ENCODE peak calls at places on chromosomes 3 and 15, in ten cellular contexts. One of them, this sample, is unnamed.

GRCh38 chr15:95653361-95653805 is 677.1 kb upstream of the NR2F2 start:
- DNase-seq in naive thymus-derived CD4-positive, alpha-beta T cell: no peak
- DNase-seq in CD8-positive, alpha-beta T cell: no peak
- DNase-seq in GM18507: no peak
- DNase-seq in NCI-H1092: no peak
- DNase-seq in ELF-1: no peak
- DNase-seq in B cell: no peak
- DNase-seq in fibroblast of pulmonary artery: no peak
- DNase-seq in activated naive CD4-positive, alpha-beta T cell: no peak
- DNase-seq in stomach: no peak
- DNase-seq in this sample: no peak

GRCh38 chr15:27486036-27486435 is 515.1 kb downstream of the GABRG3 start:
- DNase-seq in fibroblast of pulmonary artery: no peak
- DNase-seq in NCI-H1092: no peak
- DNase-seq in CD8-positive, alpha-beta T cell: no peak
- DNase-seq in B cell: no peak
- DNase-seq in GM18507: no peak
- DNase-seq in activated naive CD4-positive, alpha-beta T cell: no peak
- DNase-seq in stomach: no peak
- DNase-seq in ELF-1: no peak
- DNase-seq in naive thymus-derived CD4-positive, alpha-beta T cell: no peak
- DNase-seq in this sample: no peak

GRCh38 chr15:90114451-90114901 is 12.2 kb upstream of the IDH2 start:
- DNase-seq in naive thymus-derived CD4-positive, alpha-beta T cell: no peak
- DNase-seq in CD8-positive, alpha-beta T cell: no peak
- DNase-seq in NCI-H1092: no peak
- DNase-seq in B cell: no peak
- DNase-seq in GM18507: no peak
- DNase-seq in stomach: no peak
- DNase-seq in fibroblast of pulmonary artery: no peak
- DNase-seq in activated naive CD4-positive, alpha-beta T cell: no peak
- DNase-seq in ELF-1: no peak
- DNase-seq in this sample: no peak

GRCh38 chr3:129121016-129121791 is 400 bp downstream of the RAB43 start:
- DNase-seq in activated naive CD4-positive, alpha-beta T cell: no peak
- DNase-seq in stomach: peak; percentile 27
- DNase-seq in CD8-positive, alpha-beta T cell: no peak
- DNase-seq in B cell: peak; percentile 57
- DNase-seq in naive thymus-derived CD4-positive, alpha-beta T cell: no peak
- DNase-seq in NCI-H1092: no peak
- DNase-seq in ELF-1: peak; percentile 65
- DNase-seq in fibroblast of pulmonary artery: peak; percentile 42
- DNase-seq in GM18507: no peak
- DNase-seq in this sample: no peak

GRCh38 chr15:70190296-70190695 is 92.6 kb upstream of the TLE3 start:
- DNase-seq in GM18507: no peak
- DNase-seq in NCI-H1092: no peak
- DNase-seq in activated naive CD4-positive, alpha-beta T cell: no peak
- DNase-seq in stomach: no peak
- DNase-seq in B cell: no peak
- DNase-seq in CD8-positive, alpha-beta T cell: no peak
- DNase-seq in ELF-1: no peak
- DNase-seq in naive thymus-derived CD4-positive, alpha-beta T cell: no peak
- DNase-seq in fibroblast of pulmonary artery: no peak
- DNase-seq in this sample: no peak

GRCh38 chr3:57545636-57546268 is 1.6 kb upstream of the DNAH12 start:
- DNase-seq in NCI-H1092: no peak
- DNase-seq in naive thymus-derived CD4-positive, alpha-beta T cell: no peak
- DNase-seq in fibroblast of pulmonary artery: peak; percentile 29
- DNase-seq in GM18507: no peak
- DNase-seq in B cell: no peak
- DNase-seq in CD8-positive, alpha-beta T cell: no peak
- DNase-seq in activated naive CD4-positive, alpha-beta T cell: no peak
- DNase-seq in ELF-1: no peak
- DNase-seq in stomach: no peak
- DNase-seq in this sample: no peak

GRCh38 chr3:140421884-140422283 is 256.0 kb upstream of the TRIM42 start:
- DNase-seq in CD8-positive, alpha-beta T cell: no peak
- DNase-seq in fibroblast of pulmonary artery: no peak
- DNase-seq in B cell: no peak
- DNase-seq in activated naive CD4-positive, alpha-beta T cell: no peak
- DNase-seq in ELF-1: no peak
- DNase-seq in GM18507: no peak
- DNase-seq in naive thymus-derived CD4-positive, alpha-beta T cell: no peak
- DNase-seq in NCI-H1092: no peak
- DNase-seq in stomach: no peak
- DNase-seq in this sample: no peak

GRCh38 chr15:99197861-99198260 is 51.5 kb downstream of the TTC23 start:
- DNase-seq in naive thymus-derived CD4-positive, alpha-beta T cell: no peak
- DNase-seq in stomach: no peak
- DNase-seq in B cell: no peak
- DNase-seq in NCI-H1092: no peak
- DNase-seq in activated naive CD4-positive, alpha-beta T cell: no peak
- DNase-seq in GM18507: no peak
- DNase-seq in CD8-positive, alpha-beta T cell: no peak
- DNase-seq in fibroblast of pulmonary artery: no peak
- DNase-seq in ELF-1: no peak
- DNase-seq in this sample: no peak

GRCh38 chr15:73328986-73329385 is 39.8 kb downstream of the HCN4 start:
- DNase-seq in naive thymus-derived CD4-positive, alpha-beta T cell: no peak
- DNase-seq in activated naive CD4-positive, alpha-beta T cell: no peak
- DNase-seq in GM18507: no peak
- DNase-seq in NCI-H1092: no peak
- DNase-seq in B cell: no peak
- DNase-seq in fibroblast of pulmonary artery: no peak
- DNase-seq in stomach: no peak
- DNase-seq in ELF-1: no peak
- DNase-seq in CD8-positive, alpha-beta T cell: no peak
- DNase-seq in this sample: no peak

GRCh38 chr3:13890377-13891016 is 10.6 kb upstream of the WNT7A start:
- DNase-seq in GM18507: no peak
- DNase-seq in fibroblast of pulmonary artery: no peak
- DNase-seq in B cell: peak; percentile 15
- DNase-seq in naive thymus-derived CD4-positive, alpha-beta T cell: peak; percentile 55
- DNase-seq in activated naive CD4-positive, alpha-beta T cell: no peak
- DNase-seq in CD8-positive, alpha-beta T cell: no peak
- DNase-seq in stomach: no peak
- DNase-seq in NCI-H1092: no peak
- DNase-seq in ELF-1: peak; percentile 11
- DNase-seq in this sample: peak; percentile 26

GRCh38 chr3:146503459-146504202 is 34.3 kb upstream of the PLSCR2 start:
- DNase-seq in ELF-1: peak; percentile 71
- DNase-seq in B cell: no peak
- DNase-seq in naive thymus-derived CD4-positive, alpha-beta T cell: no peak
- DNase-seq in stomach: no peak
- DNase-seq in CD8-positive, alpha-beta T cell: no peak
- DNase-seq in GM18507: peak; percentile 26
- DNase-seq in NCI-H1092: no peak
- DNase-seq in activated naive CD4-positive, alpha-beta T cell: no peak
- DNase-seq in fibroblast of pulmonary artery: peak; percentile 90
- DNase-seq in this sample: peak; percentile 89

GRCh38 chr3:98563661-98564281 is 29.6 kb downstream of the CPOX start:
- DNase-seq in GM18507: no peak
- DNase-seq in naive thymus-derived CD4-positive, alpha-beta T cell: peak; percentile 20
- DNase-seq in ELF-1: no peak
- DNase-seq in NCI-H1092: no peak
- DNase-seq in activated naive CD4-positive, alpha-beta T cell: no peak
- DNase-seq in CD8-positive, alpha-beta T cell: no peak
- DNase-seq in B cell: peak; percentile 14
- DNase-seq in stomach: no peak
- DNase-seq in fibroblast of pulmonary artery: peak; percentile 66
- DNase-seq in this sample: no peak

GRCh38 chr3:161770532-161771386 is 274.2 kb downstream of the OTOL1 start:
- DNase-seq in GM18507: peak; percentile 4
- DNase-seq in CD8-positive, alpha-beta T cell: no peak
- DNase-seq in NCI-H1092: no peak
- DNase-seq in ELF-1: no peak
- DNase-seq in naive thymus-derived CD4-positive, alpha-beta T cell: no peak
- DNase-seq in fibroblast of pulmonary artery: peak; percentile 84
- DNase-seq in stomach: no peak
- DNase-seq in activated naive CD4-positive, alpha-beta T cell: no peak
- DNase-seq in B cell: no peak
- DNase-seq in this sample: no peak

GRCh38 chr3:112128843-112129727 is 4.0 kb downstream of the GCSAM start:
- DNase-seq in ELF-1: peak; percentile 81
- DNase-seq in activated naive CD4-positive, alpha-beta T cell: no peak
- DNase-seq in fibroblast of pulmonary artery: peak; percentile 10
- DNase-seq in B cell: peak; percentile 87
- DNase-seq in CD8-positive, alpha-beta T cell: peak; percentile 17
- DNase-seq in NCI-H1092: no peak
- DNase-seq in GM18507: no peak
- DNase-seq in naive thymus-derived CD4-positive, alpha-beta T cell: peak; percentile 74
- DNase-seq in stomach: no peak
- DNase-seq in this sample: no peak

GRCh38 chr3:13214847-13215472 is 141.7 kb upstream of the IQSEC1 start:
- DNase-seq in NCI-H1092: no peak
- DNase-seq in naive thymus-derived CD4-positive, alpha-beta T cell: no peak
- DNase-seq in ELF-1: no peak
- DNase-seq in GM18507: no peak
- DNase-seq in B cell: no peak
- DNase-seq in CD8-positive, alpha-beta T cell: no peak
- DNase-seq in stomach: no peak
- DNase-seq in fibroblast of pulmonary artery: no peak
- DNase-seq in activated naive CD4-positive, alpha-beta T cell: no peak
- DNase-seq in this sample: no peak

GRCh38 chr3:15815696-15816095 is 17.9 kb upstream of the ANKRD28 start:
- DNase-seq in fibroblast of pulmonary artery: peak; percentile 90
- DNase-seq in stomach: no peak
- DNase-seq in activated naive CD4-positive, alpha-beta T cell: no peak
- DNase-seq in naive thymus-derived CD4-positive, alpha-beta T cell: peak; percentile 16
- DNase-seq in ELF-1: no peak
- DNase-seq in NCI-H1092: no peak
- DNase-seq in CD8-positive, alpha-beta T cell: no peak
- DNase-seq in B cell: peak; percentile 45
- DNase-seq in GM18507: no peak
- DNase-seq in this sample: no peak

GRCh38 chr3:1693145-1693544 is 405.5 kb upstream of the CNTN4 start:
- DNase-seq in fibroblast of pulmonary artery: no peak
- DNase-seq in NCI-H1092: no peak
- DNase-seq in GM18507: no peak
- DNase-seq in activated naive CD4-positive, alpha-beta T cell: no peak
- DNase-seq in naive thymus-derived CD4-positive, alpha-beta T cell: no peak
- DNase-seq in B cell: no peak
- DNase-seq in stomach: no peak
- DNase-seq in ELF-1: no peak
- DNase-seq in CD8-positive, alpha-beta T cell: no peak
- DNase-seq in this sample: no peak

GRCh38 chr3:95460274-95460673 is 1354.1 kb upstream of the EPHA6 start:
- DNase-seq in ELF-1: no peak
- DNase-seq in activated naive CD4-positive, alpha-beta T cell: no peak
- DNase-seq in stomach: no peak
- DNase-seq in NCI-H1092: no peak
- DNase-seq in GM18507: no peak
- DNase-seq in CD8-positive, alpha-beta T cell: no peak
- DNase-seq in B cell: no peak
- DNase-seq in fibroblast of pulmonary artery: no peak
- DNase-seq in naive thymus-derived CD4-positive, alpha-beta T cell: no peak
- DNase-seq in this sample: no peak

GRCh38 chr15:58487041-58487723 is 55.4 kb downstream of the LIPC start:
- DNase-seq in NCI-H1092: no peak
- DNase-seq in CD8-positive, alpha-beta T cell: no peak
- DNase-seq in B cell: no peak
- DNase-seq in stomach: no peak
- DNase-seq in naive thymus-derived CD4-positive, alpha-beta T cell: no peak
- DNase-seq in ELF-1: no peak
- DNase-seq in fibroblast of pulmonary artery: no peak
- DNase-seq in GM18507: no peak
- DNase-seq in activated naive CD4-positive, alpha-beta T cell: no peak
- DNase-seq in this sample: no peak

GRCh38 chr3:178762382-178762781 is 226.1 kb downstream of the KCNMB2 start:
- DNase-seq in ELF-1: no peak
- DNase-seq in activated naive CD4-positive, alpha-beta T cell: no peak
- DNase-seq in GM18507: no peak
- DNase-seq in stomach: no peak
- DNase-seq in CD8-positive, alpha-beta T cell: no peak
- DNase-seq in fibroblast of pulmonary artery: no peak
- DNase-seq in naive thymus-derived CD4-positive, alpha-beta T cell: no peak
- DNase-seq in NCI-H1092: no peak
- DNase-seq in B cell: no peak
- DNase-seq in this sample: no peak

GRCh38 chr3:36942632-36943248 is 2.1 kb downstream of the TRANK1 start:
- DNase-seq in stomach: no peak
- DNase-seq in naive thymus-derived CD4-positive, alpha-beta T cell: no peak
- DNase-seq in GM18507: no peak
- DNase-seq in fibroblast of pulmonary artery: no peak
- DNase-seq in ELF-1: no peak
- DNase-seq in activated naive CD4-positive, alpha-beta T cell: no peak
- DNase-seq in CD8-positive, alpha-beta T cell: no peak
- DNase-seq in NCI-H1092: no peak
- DNase-seq in B cell: no peak
- DNase-seq in this sample: no peak

GRCh38 chr3:126473292-126474168 is 2.2 kb downstream of the ZXDC start:
- DNase-seq in activated naive CD4-positive, alpha-beta T cell: no peak
- DNase-seq in NCI-H1092: no peak
- DNase-seq in stomach: no peak
- DNase-seq in B cell: no peak
- DNase-seq in CD8-positive, alpha-beta T cell: no peak
- DNase-seq in naive thymus-derived CD4-positive, alpha-beta T cell: no peak
- DNase-seq in fibroblast of pulmonary artery: no peak
- DNase-seq in GM18507: no peak
- DNase-seq in ELF-1: peak; percentile 37
- DNase-seq in this sample: no peak

GRCh38 chr3:126212629-126213375 is 32.4 kb upstream of the ALDH1L1 start:
- DNase-seq in activated naive CD4-positive, alpha-beta T cell: no peak
- DNase-seq in naive thymus-derived CD4-positive, alpha-beta T cell: no peak
- DNase-seq in GM18507: no peak
- DNase-seq in CD8-positive, alpha-beta T cell: no peak
- DNase-seq in fibroblast of pulmonary artery: peak; percentile 52
- DNase-seq in B cell: no peak
- DNase-seq in NCI-H1092: peak; percentile 50
- DNase-seq in stomach: peak; percentile 32
- DNase-seq in ELF-1: peak; percentile 88
- DNase-seq in this sample: peak; percentile 42

GRCh38 chr3:152395764-152396163 is 127.0 kb downstream of the MBNL1 start:
- DNase-seq in naive thymus-derived CD4-positive, alpha-beta T cell: no peak
- DNase-seq in fibroblast of pulmonary artery: no peak
- DNase-seq in CD8-positive, alpha-beta T cell: no peak
- DNase-seq in ELF-1: no peak
- DNase-seq in stomach: no peak
- DNase-seq in activated naive CD4-positive, alpha-beta T cell: no peak
- DNase-seq in NCI-H1092: no peak
- DNase-seq in B cell: no peak
- DNase-seq in GM18507: no peak
- DNase-seq in this sample: no peak

GRCh38 chr3:101675709-101676218 is 1.2 kb downstream of the ZBTB11 start:
- DNase-seq in CD8-positive, alpha-beta T cell: no peak
- DNase-seq in B cell: no peak
- DNase-seq in GM18507: no peak
- DNase-seq in naive thymus-derived CD4-positive, alpha-beta T cell: no peak
- DNase-seq in activated naive CD4-positive, alpha-beta T cell: no peak
- DNase-seq in fibroblast of pulmonary artery: no peak
- DNase-seq in ELF-1: no peak
- DNase-seq in stomach: no peak
- DNase-seq in NCI-H1092: no peak
- DNase-seq in this sample: peak; percentile 58

GRCh38 chr3:46276497-46277099 is 34.3 kb downstream of the CCR3 start:
- DNase-seq in ELF-1: peak; percentile 62
- DNase-seq in CD8-positive, alpha-beta T cell: peak; percentile 59
- DNase-seq in NCI-H1092: no peak
- DNase-seq in activated naive CD4-positive, alpha-beta T cell: peak; percentile 7
- DNase-seq in stomach: peak; percentile 71
- DNase-seq in naive thymus-derived CD4-positive, alpha-beta T cell: peak; percentile 69
- DNase-seq in B cell: peak; percentile 80
- DNase-seq in fibroblast of pulmonary artery: peak; percentile 2
- DNase-seq in GM18507: no peak
- DNase-seq in this sample: peak; percentile 4

GRCh38 chr15:64092864-64093626 is 593 bp downstream of the CIAO2A start:
- DNase-seq in naive thymus-derived CD4-positive, alpha-beta T cell: no peak
- DNase-seq in CD8-positive, alpha-beta T cell: peak; percentile 2
- DNase-seq in B cell: peak; percentile 60
- DNase-seq in fibroblast of pulmonary artery: peak; percentile 53
- DNase-seq in NCI-H1092: peak; percentile 17
- DNase-seq in stomach: peak; percentile 50
- DNase-seq in GM18507: no peak
- DNase-seq in ELF-1: peak; percentile 73
- DNase-seq in activated naive CD4-positive, alpha-beta T cell: no peak
- DNase-seq in this sample: peak; percentile 30

GRCh38 chr15:48644827-48645557 is 517 bp downstream of the FBN1 start:
- DNase-seq in NCI-H1092: no peak
- DNase-seq in naive thymus-derived CD4-positive, alpha-beta T cell: no peak
- DNase-seq in activated naive CD4-positive, alpha-beta T cell: no peak
- DNase-seq in B cell: peak; percentile 4
- DNase-seq in CD8-positive, alpha-beta T cell: no peak
- DNase-seq in GM18507: peak; percentile 25
- DNase-seq in fibroblast of pulmonary artery: peak; percentile 68
- DNase-seq in stomach: no peak
- DNase-seq in ELF-1: peak; percentile 70
- DNase-seq in this sample: peak; percentile 75

This sample was measured in MG63.